ENCODE peak calls at places on chromosomes 16 and 17, in seven cellular contexts. J is kidney glomerular epithelial cell; G is T-cell; C is stimulated activated CD4-positive, alpha-beta T cell treated with anti-CD3 and anti-CD28 coated beads, Interleukin-2, amount 100 ng/mL, for 24 hours; A is activated T-helper 1 cell treated with anti-CD3 and anti-CD28 coated beads, Interleukin-2, amount 50 U/mL, for 16 hours; Z is islet precursor cell; Y is GDM1. P is an unnamed sample.

GRCh38 chr16:78987676-78988075 is 612.9 kb downstream of the MAF start:
- DNase-seq in J (no peak), G (no peak), C (no peak), A (no peak), Z (no peak), Y (no peak), P (no peak)

GRCh38 chr16:85921026-85921425 is 22.1 kb downstream of the IRF8 start:
- DNase-seq in J (no peak), G (no peak), C (no peak), A (no peak), Z (peak), Y (no peak), P (no peak)

GRCh38 chr16:74984194-74984669 is 691 bp downstream of the WDR59 start:
- DNase-seq in J (no peak), G (no peak), C (peak), A (peak), Z (no peak), Y (no peak), P (no peak)

GRCh38 chr16:57994778-57995177 is 5.7 kb downstream of the ZNF319 start:
- DNase-seq in J (no peak), G (no peak), C (peak), A (no peak), Z (peak), Y (peak), P (no peak)

GRCh38 chr16:68149596-68149995 is 64.4 kb downstream of the NFATC3 start:
- DNase-seq in J (no peak), G (no peak), C (no peak), A (no peak), Z (no peak), Y (no peak), P (no peak)

GRCh38 chr16:67661101-67661661 is 421 bp downstream of the PARD6A start:
- DNase-seq in J (peak), G (no peak), C (no peak), A (no peak), Z (peak), Y (no peak), P (peak)

GRCh38 chr17:42107597-42108576 is 4.6 kb downstream of the DHX58 start:
- DNase-seq in J (peak), G (peak), C (peak), A (peak), Z (peak), Y (peak), P (no peak)

GRCh38 chr17:31294231-31294630 is 2.8 kb downstream of the OMG start:
- DNase-seq in J (no peak), G (no peak), C (no peak), A (no peak), Z (no peak), Y (no peak), P (no peak)

GRCh38 chr16:11481987-11482386 is 104.7 kb downstream of the LITAF start:
- DNase-seq in J (no peak), G (no peak), C (no peak), A (no peak), Z (no peak), Y (no peak), P (no peak)

GRCh38 chr16:56939801-56940200 is 7.9 kb downstream of the HERPUD1 start:
- DNase-seq in J (no peak), G (no peak), C (no peak), A (no peak), Z (no peak), Y (no peak), P (no peak)

GRCh38 chr17:20073056-20073979 is 64.2 kb downstream of the SPECC1 start:
- DNase-seq in J (no peak), G (peak), C (no peak), A (no peak), Z (peak), Y (peak), P (no peak)

GRCh38 chr16:12009462-12009861 is 32.9 kb downstream of the SNX29 start:
- DNase-seq in J (no peak), G (no peak), C (no peak), A (no peak), Z (no peak), Y (no peak), P (no peak)

GRCh38 chr16:48611329-48612137 is 1.6 kb upstream of the N4BP1 start:
- DNase-seq in J (no peak), G (peak), C (peak), A (peak), Z (no peak), Y (peak), P (no peak)

GRCh38 chr17:9195961-9196668 is 174.8 kb downstream of the NTN1 start:
- DNase-seq in J (no peak), G (no peak), C (no peak), A (no peak), Z (peak), Y (no peak), P (no peak)

GRCh38 chr16:81401035-81401950 is 43.3 kb upstream of the CMIP start:
- DNase-seq in J (no peak), G (no peak), C (no peak), A (no peak), Z (peak), Y (no peak), P (no peak)

GRCh38 chr16:3028716-3029319 is 5.0 kb downstream of the THOC6 start:
- DNase-seq in J (no peak), G (no peak), C (no peak), A (no peak), Z (no peak), Y (no peak), P (no peak)

GRCh38 chr16:57388359-57389086 is 16.0 kb upstream of the CCL17 start:
- DNase-seq in J (no peak), G (no peak), C (no peak), A (no peak), Z (no peak), Y (no peak), P (no peak)

GRCh38 chr17:1908699-1909309 is 79.0 kb downstream of the RPA1 start:
- DNase-seq in J (peak), G (no peak), C (peak), A (no peak), Z (peak), Y (peak), P (peak)

GRCh38 chr17:35088647-35088910 is 25.1 kb upstream of the RFFL start:
- DNase-seq in J (peak), G (no peak), C (no peak), A (no peak), Z (no peak), Y (no peak), P (no peak)

GRCh38 chr16:8850279-8850885 is 18.4 kb downstream of the CARHSP1 start:
- DNase-seq in J (peak), G (no peak), C (no peak), A (no peak), Z (peak), Y (peak), P (no peak)

GRCh38 chr17:7932949-7933348 is 943 bp downstream of the CNTROB start:
- DNase-seq in J (peak), G (no peak), C (no peak), A (no peak), Z (peak), Y (peak), P (no peak)

GRCh38 chr17:73749337-73749807 is 105.1 kb upstream of the SDK2 start:
- DNase-seq in J (no peak), G (no peak), C (no peak), A (no peak), Z (no peak), Y (no peak), P (no peak)